ENCODE peak calls at places on chromosomes 1 and 21, in eight cellular contexts. One of them, this sample, is unnamed.

GRCh38 chr1:10152709-10153284 is 57.6 kb upstream of the KIF1B start:
- DNase-seq in GM12865: peak
- DNase-seq in body of pancreas: peak
- DNase-seq in AG10803: peak
- DNase-seq in HFF-Myc: no peak
- DNase-seq in left ventricle myocardium inferior: no peak
- DNase-seq in hepatocyte: peak
- DNase-seq in AG04450: peak
- DNase-seq in this sample: peak

GRCh38 chr1:43308635-43309580 is 8.1 kb downstream of the TIE1 start:
- DNase-seq in GM12865: no peak
- DNase-seq in AG10803: no peak
- DNase-seq in HFF-Myc: no peak
- DNase-seq in AG04450: no peak
- DNase-seq in hepatocyte: no peak
- DNase-seq in body of pancreas: no peak
- DNase-seq in left ventricle myocardium inferior: no peak
- DNase-seq in this sample: no peak

GRCh38 chr1:160144921-160145320 is 6.5 kb upstream of the ATP1A4 start:
- DNase-seq in GM12865: no peak
- DNase-seq in hepatocyte: no peak
- DNase-seq in body of pancreas: no peak
- DNase-seq in AG10803: peak
- DNase-seq in HFF-Myc: no peak
- DNase-seq in left ventricle myocardium inferior: no peak
- DNase-seq in AG04450: no peak
- DNase-seq in this sample: no peak

GRCh38 chr1:8026153-8026975 is at the start of gene ERRFI1:
- DNase-seq in body of pancreas: peak
- DNase-seq in GM12865: peak
- DNase-seq in hepatocyte: peak
- DNase-seq in HFF-Myc: peak
- DNase-seq in AG10803: peak
- DNase-seq in AG04450: peak
- DNase-seq in left ventricle myocardium inferior: peak
- DNase-seq in this sample: peak

GRCh38 chr1:93597697-93598096 is 83.9 kb downstream of the BCAR3 start:
- DNase-seq in left ventricle myocardium inferior: peak
- DNase-seq in AG10803: peak
- DNase-seq in GM12865: no peak
- DNase-seq in body of pancreas: no peak
- DNase-seq in AG04450: no peak
- DNase-seq in HFF-Myc: no peak
- DNase-seq in hepatocyte: peak
- DNase-seq in this sample: no peak

GRCh38 chr1:70707214-70707613 is 296.1 kb downstream of the CTH start:
- DNase-seq in AG10803: no peak
- DNase-seq in body of pancreas: no peak
- DNase-seq in HFF-Myc: no peak
- DNase-seq in left ventricle myocardium inferior: no peak
- DNase-seq in hepatocyte: no peak
- DNase-seq in GM12865: no peak
- DNase-seq in AG04450: no peak
- DNase-seq in this sample: no peak

GRCh38 chr1:8396083-8396911 is 78.4 kb downstream of the SLC45A1 start:
- DNase-seq in hepatocyte: no peak
- DNase-seq in HFF-Myc: no peak
- DNase-seq in body of pancreas: no peak
- DNase-seq in GM12865: no peak
- DNase-seq in left ventricle myocardium inferior: no peak
- DNase-seq in AG04450: no peak
- DNase-seq in AG10803: peak
- DNase-seq in this sample: no peak

GRCh38 chr1:168821434-168821833 is 92.4 kb upstream of the DPT start:
- DNase-seq in left ventricle myocardium inferior: no peak
- DNase-seq in hepatocyte: no peak
- DNase-seq in AG04450: no peak
- DNase-seq in AG10803: no peak
- DNase-seq in HFF-Myc: no peak
- DNase-seq in body of pancreas: no peak
- DNase-seq in GM12865: peak
- DNase-seq in this sample: peak

GRCh38 chr1:223720987-223721591 is 8.8 kb downstream of the CAPN2 start:
- DNase-seq in AG10803: peak
- DNase-seq in body of pancreas: no peak
- DNase-seq in GM12865: no peak
- DNase-seq in hepatocyte: peak
- DNase-seq in HFF-Myc: no peak
- DNase-seq in left ventricle myocardium inferior: no peak
- DNase-seq in AG04450: peak
- DNase-seq in this sample: no peak

GRCh38 chr1:93738075-93738622 is 56.5 kb upstream of the BCAR3 start:
- DNase-seq in GM12865: no peak
- DNase-seq in HFF-Myc: peak
- DNase-seq in AG04450: peak
- DNase-seq in left ventricle myocardium inferior: no peak
- DNase-seq in AG10803: peak
- DNase-seq in hepatocyte: no peak
- DNase-seq in body of pancreas: no peak
- DNase-seq in this sample: no peak

GRCh38 chr1:21638531-21639341 is 30.4 kb downstream of the RAP1GAP start:
- DNase-seq in left ventricle myocardium inferior: peak
- DNase-seq in body of pancreas: peak
- DNase-seq in AG10803: no peak
- DNase-seq in HFF-Myc: no peak
- DNase-seq in hepatocyte: peak
- DNase-seq in GM12865: no peak
- DNase-seq in AG04450: no peak
- DNase-seq in this sample: no peak

GRCh38 chr1:206925116-206925736 is 3.5 kb upstream of the FCMR start:
- DNase-seq in AG10803: no peak
- DNase-seq in body of pancreas: no peak
- DNase-seq in GM12865: peak
- DNase-seq in HFF-Myc: no peak
- DNase-seq in left ventricle myocardium inferior: no peak
- DNase-seq in AG04450: no peak
- DNase-seq in hepatocyte: peak
- DNase-seq in this sample: peak

GRCh38 chr1:7388488-7389185 is 382.5 kb upstream of the VAMP3 start:
- DNase-seq in left ventricle myocardium inferior: peak
- DNase-seq in body of pancreas: no peak
- DNase-seq in GM12865: no peak
- DNase-seq in AG10803: peak
- DNase-seq in HFF-Myc: no peak
- DNase-seq in AG04450: no peak
- DNase-seq in hepatocyte: no peak
- DNase-seq in this sample: no peak

GRCh38 chr1:201299968-201300367 is 16.7 kb downstream of the PKP1 start:
- DNase-seq in left ventricle myocardium inferior: peak
- DNase-seq in AG04450: no peak
- DNase-seq in hepatocyte: no peak
- DNase-seq in HFF-Myc: no peak
- DNase-seq in body of pancreas: peak
- DNase-seq in AG10803: peak
- DNase-seq in GM12865: no peak
- DNase-seq in this sample: no peak

GRCh38 chr1:10778640-10779039 is 17.8 kb downstream of the CASZ1 start:
- DNase-seq in hepatocyte: no peak
- DNase-seq in HFF-Myc: no peak
- DNase-seq in GM12865: no peak
- DNase-seq in body of pancreas: no peak
- DNase-seq in AG10803: no peak
- DNase-seq in AG04450: no peak
- DNase-seq in left ventricle myocardium inferior: no peak
- DNase-seq in this sample: no peak

GRCh38 chr1:153649137-153649866 is 9.2 kb upstream of the SNAPIN start:
- DNase-seq in AG04450: no peak
- DNase-seq in hepatocyte: peak
- DNase-seq in GM12865: no peak
- DNase-seq in HFF-Myc: no peak
- DNase-seq in AG10803: no peak
- DNase-seq in body of pancreas: no peak
- DNase-seq in left ventricle myocardium inferior: no peak
- DNase-seq in this sample: no peak

GRCh38 chr1:28296401-28297220 is 32.2 kb upstream of the MED18 start:
- DNase-seq in AG04450: no peak
- DNase-seq in body of pancreas: peak
- DNase-seq in HFF-Myc: peak
- DNase-seq in AG10803: no peak
- DNase-seq in left ventricle myocardium inferior: no peak
- DNase-seq in GM12865: no peak
- DNase-seq in hepatocyte: peak
- DNase-seq in this sample: no peak

GRCh38 chr1:154749078-154749760 is 120.9 kb downstream of the KCNN3 start:
- DNase-seq in AG04450: no peak
- DNase-seq in hepatocyte: no peak
- DNase-seq in HFF-Myc: no peak
- DNase-seq in left ventricle myocardium inferior: no peak
- DNase-seq in AG10803: peak
- DNase-seq in GM12865: peak
- DNase-seq in body of pancreas: no peak
- DNase-seq in this sample: no peak
- TF ChIP-seq CTCF in AG04450: peak
- TF ChIP-seq CTCF in hepatocyte: no peak
- TF ChIP-seq CTCF in HFF-Myc: peak
- TF ChIP-seq CTCF in left ventricle myocardium inferior: peak
- TF ChIP-seq CTCF in AG10803: peak
- TF ChIP-seq CTCF in GM12865: peak
- TF ChIP-seq CTCF in body of pancreas: no peak
- TF ChIP-seq CTCF in this sample: peak

GRCh38 chr1:230807029-230807428 is 59.8 kb downstream of the CAPN9 start:
- DNase-seq in AG10803: no peak
- DNase-seq in left ventricle myocardium inferior: peak
- DNase-seq in GM12865: no peak
- DNase-seq in hepatocyte: no peak
- DNase-seq in HFF-Myc: no peak
- DNase-seq in body of pancreas: peak
- DNase-seq in AG04450: no peak
- DNase-seq in this sample: no peak

GRCh38 chr1:230801441-230801840 is 54.3 kb downstream of the CAPN9 start:
- DNase-seq in AG10803: no peak
- DNase-seq in GM12865: no peak
- DNase-seq in AG04450: no peak
- DNase-seq in left ventricle myocardium inferior: no peak
- DNase-seq in hepatocyte: no peak
- DNase-seq in HFF-Myc: no peak
- DNase-seq in body of pancreas: no peak
- DNase-seq in this sample: no peak

GRCh38 chr1:230806552-230806951 is 59.4 kb downstream of the CAPN9 start:
- DNase-seq in GM12865: no peak
- DNase-seq in AG10803: no peak
- DNase-seq in body of pancreas: no peak
- DNase-seq in hepatocyte: no peak
- DNase-seq in left ventricle myocardium inferior: no peak
- DNase-seq in HFF-Myc: no peak
- DNase-seq in AG04450: no peak
- DNase-seq in this sample: no peak

GRCh38 chr1:230807551-230808267 is 60.5 kb downstream of the CAPN9 start:
- DNase-seq in body of pancreas: no peak
- DNase-seq in AG04450: no peak
- DNase-seq in GM12865: no peak
- DNase-seq in AG10803: no peak
- DNase-seq in HFF-Myc: no peak
- DNase-seq in hepatocyte: no peak
- DNase-seq in left ventricle myocardium inferior: no peak
- DNase-seq in this sample: no peak

DNA sequence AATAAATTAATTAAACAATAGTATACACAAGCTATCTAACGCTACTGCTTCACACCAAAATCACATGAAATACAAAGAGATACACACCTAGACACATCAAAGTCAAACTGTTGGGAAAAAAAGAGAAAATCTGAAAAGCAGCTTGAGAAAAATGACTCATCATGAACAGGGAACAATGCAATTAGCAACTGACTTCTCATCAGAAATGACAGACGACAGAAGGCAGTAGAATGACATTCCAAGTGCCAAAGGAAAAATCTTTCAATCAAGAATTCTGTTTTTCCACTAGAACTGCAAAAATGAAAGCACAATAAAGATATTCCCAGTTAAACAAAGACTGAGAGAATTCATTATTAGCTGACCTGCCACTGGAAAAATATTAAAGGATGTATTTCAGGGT is 57.2 kb downstream of the CAPN9 start:
- DNase-seq in AG04450: no peak
- DNase-seq in HFF-Myc: no peak
- DNase-seq in body of pancreas: no peak
- DNase-seq in hepatocyte: no peak
- DNase-seq in GM12865: no peak
- DNase-seq in AG10803: no peak
- DNase-seq in left ventricle myocardium inferior: no peak
- DNase-seq in this sample: no peak
- TF ChIP-seq CTCF in AG04450: no peak
- TF ChIP-seq CTCF in HFF-Myc: no peak
- TF ChIP-seq CTCF in body of pancreas: no peak
- TF ChIP-seq CTCF in hepatocyte: no peak
- TF ChIP-seq CTCF in GM12865: no peak
- TF ChIP-seq CTCF in AG10803: no peak
- TF ChIP-seq CTCF in left ventricle myocardium inferior: no peak
- TF ChIP-seq CTCF in this sample: no peak

DNA sequence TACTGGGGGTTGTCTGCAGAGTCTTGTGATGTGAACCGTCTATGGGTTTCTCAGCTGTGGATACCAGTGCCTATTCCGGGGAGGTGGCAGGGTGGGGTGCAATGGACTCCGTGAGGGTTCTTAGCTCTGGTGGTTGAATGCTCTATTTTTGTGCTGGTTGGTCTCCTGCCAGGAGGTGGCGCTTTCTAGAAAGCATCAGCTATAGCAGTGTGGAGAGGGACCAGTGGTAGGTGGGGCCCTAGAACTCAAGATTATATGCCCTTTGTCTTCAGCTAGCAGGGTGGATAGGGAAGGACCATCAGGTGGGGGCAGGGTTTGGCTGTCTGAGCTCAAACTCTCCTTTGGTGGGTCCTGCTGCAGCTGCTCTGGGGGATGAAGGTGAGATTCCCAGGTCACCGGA is 127.3 kb upstream of the PLD5 start:
- DNase-seq in HFF-Myc: no peak
- DNase-seq in hepatocyte: peak
- DNase-seq in AG04450: no peak
- DNase-seq in left ventricle myocardium inferior: no peak
- DNase-seq in GM12865: peak
- DNase-seq in AG10803: no peak
- DNase-seq in body of pancreas: no peak
- DNase-seq in this sample: no peak
- TF ChIP-seq CTCF in HFF-Myc: no peak
- TF ChIP-seq CTCF in hepatocyte: peak
- TF ChIP-seq CTCF in AG04450: no peak
- TF ChIP-seq CTCF in left ventricle myocardium inferior: peak
- TF ChIP-seq CTCF in GM12865: peak
- TF ChIP-seq CTCF in AG10803: no peak
- TF ChIP-seq CTCF in body of pancreas: no peak
- TF ChIP-seq CTCF in this sample: no peak

DNA sequence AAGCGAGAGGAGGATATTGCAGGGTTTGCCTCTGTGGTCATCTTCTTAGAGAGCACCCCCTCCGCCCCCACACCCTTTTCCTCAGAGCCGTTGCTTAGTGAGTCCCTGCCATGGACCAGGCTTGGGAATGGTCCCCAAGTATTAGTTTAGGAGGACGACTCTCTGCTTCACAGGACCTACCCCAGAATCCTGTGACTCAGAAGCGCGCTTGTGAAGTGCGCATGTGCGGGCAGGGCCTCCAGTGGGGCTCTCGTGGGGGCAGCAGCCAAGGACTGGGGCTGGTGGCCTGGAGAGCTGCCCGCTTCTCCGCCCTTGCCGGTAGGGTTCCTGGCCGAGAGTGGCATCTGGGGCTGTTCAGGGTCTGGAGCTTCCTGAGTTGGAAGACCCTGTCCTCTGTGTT is 37.3 kb upstream of the HMGN1 start:
- DNase-seq in AG04450: no peak
- DNase-seq in GM12865: no peak
- DNase-seq in HFF-Myc: no peak
- DNase-seq in AG10803: no peak
- DNase-seq in body of pancreas: peak
- DNase-seq in left ventricle myocardium inferior: no peak
- DNase-seq in hepatocyte: no peak
- DNase-seq in this sample: peak
- TF ChIP-seq CTCF in AG04450: no peak
- TF ChIP-seq CTCF in GM12865: no peak
- TF ChIP-seq CTCF in HFF-Myc: no peak
- TF ChIP-seq CTCF in AG10803: no peak
- TF ChIP-seq CTCF in body of pancreas: no peak
- TF ChIP-seq CTCF in left ventricle myocardium inferior: no peak
- TF ChIP-seq CTCF in hepatocyte: no peak
- TF ChIP-seq CTCF in this sample: no peak

This sample was measured in GM10248.